ENCODE peak calls at places on chromosomes 12 and 14, in nine cellular contexts. A, C, I, E, S, Q, P, W and L are unnamed samples.

GRCh38 chr14:105864116-105864515 is 337.7 kb downstream of the TMEM121 start:
- DNase-seq in A (no peak), E (no peak), P (no peak), W (no peak), C (no peak), Q (peak), I (no peak), S (peak), L (no peak)

GRCh38 chr14:33842299-33842698 is 108.6 kb downstream of the EGLN3 start:
- DNase-seq in Q (no peak), C (no peak), W (no peak), E (no peak), I (no peak), P (peak), S (no peak), A (no peak), L (no peak)

GRCh38 chr12:119869720-119870119 is 7.4 kb downstream of the CIT start:
- DNase-seq in P (no peak), I (peak), Q (no peak), A (no peak), C (no peak), E (no peak), S (no peak), W (no peak), L (no peak)

GRCh38 chr12:34291001-34291400 is 268.7 kb downstream of the ALG10 start:
- DNase-seq in C (no peak), P (no peak), E (no peak), I (no peak), S (no peak), Q (peak), A (no peak), W (no peak), L (no peak)

GRCh38 chr12:50845021-50845647 is 2.4 kb downstream of the TMPRSS12 start:
- DNase-seq in P (no peak), W (no peak), S (no peak), C (no peak), I (no peak), A (no peak), Q (no peak), E (no peak), L (no peak)

GRCh38 chr12:33115716-33116115 is 219.1 kb upstream of the PKP2 start:
- DNase-seq in E (no peak), I (no peak), Q (no peak), C (no peak), W (no peak), A (no peak), P (no peak), S (no peak), L (no peak)

GRCh38 chr14:88168498-88169165 is 154.4 kb downstream of the KCNK10 start:
- DNase-seq in W (peak), Q (no peak), E (peak), A (peak), I (peak), S (peak), P (peak), C (peak), L (peak)

GRCh38 chr12:89213747-89214146 is 138.6 kb downstream of the DUSP6 start:
- DNase-seq in A (no peak), E (no peak), Q (no peak), I (no peak), W (no peak), P (no peak), C (no peak), S (no peak), L (no peak)

GRCh38 chr14:60506985-60507829 is 1.7 kb upstream of the SIX6 start:
- DNase-seq in S (peak), I (no peak), Q (no peak), A (no peak), C (no peak), E (no peak), W (no peak), P (peak), L (no peak)